ENCODE peak calls at places on chromosome 2, in five cellular contexts. F, T, M, A and V are unnamed samples.

GRCh38 chr2:30410217-30410616 is 36.8 kb upstream of the LCLAT1 start:
- DNase-seq in F (no peak), M (no peak), T (no peak), A (peak; percentile 83), V (no peak)

GRCh38 chr2:10733980-10734379 is 12.6 kb downstream of the ATP6V1C2 start:
- DNase-seq in A (no peak), F (no peak), M (no peak), T (no peak), V (no peak)

GRCh38 chr2:31247671-31248070 is 13.7 kb downstream of the EHD3 start:
- DNase-seq in A (no peak), T (no peak), M (no peak), F (no peak), V (no peak)

GRCh38 chr2:134463726-134464076 is 209.8 kb downstream of the MGAT5 start:
- DNase-seq in T (no peak), F (no peak), A (no peak), M (no peak), V (no peak)

GRCh38 chr2:105789745-105790466 is 45.2 kb downstream of the NCK2 start:
- DNase-seq in M (no peak), T (peak; percentile 68), A (no peak), F (peak; percentile 63), V (peak; percentile 38)

GRCh38 chr2:143083636-143084035 is 45.6 kb upstream of the ARHGAP15 start:
- DNase-seq in F (no peak), A (peak; percentile 27), M (no peak), T (no peak), V (no peak)

GRCh38 chr2:156003780-156004179 is 328.7 kb downstream of the NR4A2 start:
- DNase-seq in T (no peak), F (no peak), A (no peak), M (no peak), V (no peak)

GRCh38 chr2:46802665-46803550 is 112.7 kb downstream of the MCFD2 start:
- DNase-seq in M (no peak), A (no peak), F (no peak), T (no peak), V (no peak)

GRCh38 chr2:1746174-1747064 is 2.1 kb upstream of the PXDN start:
- DNase-seq in A (no peak), M (no peak), F (no peak), T (no peak), V (no peak)

GRCh38 chr2:176078440-176079284 is 5.1 kb downstream of the EVX2 start:
- DNase-seq in T (no peak), M (no peak), F (no peak), A (no peak), V (no peak)

GRCh38 chr2:239465017-239466001 is 64.5 kb upstream of the HDAC4 start:
- DNase-seq in F (no peak), M (no peak), T (no peak), A (no peak), V (peak; percentile 23)